ENCODE peak calls at places on chromosomes 6 and 20, in seven cellular contexts. One of them, this sample, is unnamed.

GRCh38 chr6:37122861-37123260 is 47.1 kb upstream of the PIM1 start:
- DNase-seq in heart left ventricle: no peak
- DNase-seq in endodermal cell: no peak
- DNase-seq in GM12865: no peak
- DNase-seq in BJ: no peak
- DNase-seq in activated CD8-positive, alpha-beta T cell treated with anti-CD3 and anti-CD28 coated beads for 36 hours: no peak
- DNase-seq in neural crest cell: no peak
- DNase-seq in this sample: no peak

GRCh38 chr6:112268011-112268410 is 13.6 kb upstream of the LAMA4 start:
- DNase-seq in heart left ventricle: no peak
- DNase-seq in endodermal cell: no peak
- DNase-seq in GM12865: no peak
- DNase-seq in BJ: no peak
- DNase-seq in activated CD8-positive, alpha-beta T cell treated with anti-CD3 and anti-CD28 coated beads for 36 hours: no peak
- DNase-seq in neural crest cell: no peak
- DNase-seq in this sample: no peak

GRCh38 chr6:43790031-43790430 is 20.0 kb downstream of the VEGFA start:
- DNase-seq in heart left ventricle: no peak
- DNase-seq in endodermal cell: no peak
- DNase-seq in GM12865: no peak
- DNase-seq in BJ: no peak
- DNase-seq in activated CD8-positive, alpha-beta T cell treated with anti-CD3 and anti-CD28 coated beads for 36 hours: no peak
- DNase-seq in neural crest cell: no peak
- DNase-seq in this sample: no peak

GRCh38 chr6:2448826-2449571 is 203.6 kb upstream of the GMDS start:
- DNase-seq in heart left ventricle: no peak
- DNase-seq in endodermal cell: peak
- DNase-seq in GM12865: peak
- DNase-seq in BJ: no peak
- DNase-seq in activated CD8-positive, alpha-beta T cell treated with anti-CD3 and anti-CD28 coated beads for 36 hours: peak
- DNase-seq in neural crest cell: peak
- DNase-seq in this sample: peak

GRCh38 chr6:43310137-43310536 is 1.5 kb upstream of the CRIP3 start:
- DNase-seq in heart left ventricle: no peak
- DNase-seq in endodermal cell: no peak
- DNase-seq in GM12865: no peak
- DNase-seq in BJ: no peak
- DNase-seq in activated CD8-positive, alpha-beta T cell treated with anti-CD3 and anti-CD28 coated beads for 36 hours: no peak
- DNase-seq in neural crest cell: no peak
- DNase-seq in this sample: no peak

GRCh38 chr20:13423472-13424173 is 202.5 kb downstream of the ISM1 start:
- DNase-seq in heart left ventricle: no peak
- DNase-seq in endodermal cell: no peak
- DNase-seq in GM12865: no peak
- DNase-seq in BJ: no peak
- DNase-seq in activated CD8-positive, alpha-beta T cell treated with anti-CD3 and anti-CD28 coated beads for 36 hours: no peak
- DNase-seq in neural crest cell: no peak
- DNase-seq in this sample: no peak

GRCh38 chr6:133833905-133834304 is 55.0 kb upstream of the TCF21 start:
- DNase-seq in heart left ventricle: no peak
- DNase-seq in endodermal cell: no peak
- DNase-seq in GM12865: no peak
- DNase-seq in BJ: no peak
- DNase-seq in activated CD8-positive, alpha-beta T cell treated with anti-CD3 and anti-CD28 coated beads for 36 hours: no peak
- DNase-seq in neural crest cell: no peak
- DNase-seq in this sample: no peak

GRCh38 chr6:83958250-83958685 is 75.3 kb upstream of the MRAP2 start:
- DNase-seq in heart left ventricle: no peak
- DNase-seq in endodermal cell: no peak
- DNase-seq in GM12865: no peak
- DNase-seq in BJ: peak
- DNase-seq in activated CD8-positive, alpha-beta T cell treated with anti-CD3 and anti-CD28 coated beads for 36 hours: no peak
- DNase-seq in neural crest cell: no peak
- DNase-seq in this sample: no peak

GRCh38 chr20:47686545-47686944 is 98.7 kb downstream of the SULF2 start:
- DNase-seq in heart left ventricle: no peak
- DNase-seq in endodermal cell: no peak
- DNase-seq in GM12865: no peak
- DNase-seq in BJ: no peak
- DNase-seq in activated CD8-positive, alpha-beta T cell treated with anti-CD3 and anti-CD28 coated beads for 36 hours: no peak
- DNase-seq in neural crest cell: no peak
- DNase-seq in this sample: no peak

GRCh38 chr20:41616228-41616627 is 1.9 kb downstream of the CHD6 start:
- DNase-seq in heart left ventricle: no peak
- DNase-seq in endodermal cell: no peak
- DNase-seq in GM12865: no peak
- DNase-seq in BJ: no peak
- DNase-seq in activated CD8-positive, alpha-beta T cell treated with anti-CD3 and anti-CD28 coated beads for 36 hours: no peak
- DNase-seq in neural crest cell: no peak
- DNase-seq in this sample: no peak

GRCh38 chr6:24996145-24996836 is 60.5 kb upstream of the RIPOR2 start:
- DNase-seq in heart left ventricle: no peak
- DNase-seq in endodermal cell: no peak
- DNase-seq in GM12865: no peak
- DNase-seq in BJ: no peak
- DNase-seq in activated CD8-positive, alpha-beta T cell treated with anti-CD3 and anti-CD28 coated beads for 36 hours: no peak
- DNase-seq in neural crest cell: no peak
- DNase-seq in this sample: no peak

GRCh38 chr6:130296854-130297253 is 69.0 kb upstream of the TMEM200A start:
- DNase-seq in heart left ventricle: no peak
- DNase-seq in endodermal cell: peak
- DNase-seq in GM12865: peak
- DNase-seq in BJ: no peak
- DNase-seq in activated CD8-positive, alpha-beta T cell treated with anti-CD3 and anti-CD28 coated beads for 36 hours: no peak
- DNase-seq in neural crest cell: no peak
- DNase-seq in this sample: no peak
- TF ChIP-seq CTCF in heart left ventricle: no peak
- TF ChIP-seq CTCF in endodermal cell: peak
- TF ChIP-seq CTCF in GM12865: no peak
- TF ChIP-seq CTCF in BJ: no peak
- TF ChIP-seq CTCF in activated CD8-positive, alpha-beta T cell treated with anti-CD3 and anti-CD28 coated beads for 36 hours: no peak
- TF ChIP-seq CTCF in neural crest cell: no peak
- TF ChIP-seq CTCF in this sample: no peak

GRCh38 chr20:29452186-29452585 is 1805.3 kb upstream of the DEFB115 start:
- DNase-seq in heart left ventricle: no peak
- DNase-seq in endodermal cell: no peak
- DNase-seq in GM12865: no peak
- DNase-seq in BJ: no peak
- DNase-seq in activated CD8-positive, alpha-beta T cell treated with anti-CD3 and anti-CD28 coated beads for 36 hours: no peak
- DNase-seq in neural crest cell: no peak
- DNase-seq in this sample: no peak

GRCh38 chr20:29443819-29444218 is 1813.6 kb upstream of the DEFB115 start:
- DNase-seq in heart left ventricle: no peak
- DNase-seq in endodermal cell: no peak
- DNase-seq in GM12865: peak
- DNase-seq in BJ: no peak
- DNase-seq in activated CD8-positive, alpha-beta T cell treated with anti-CD3 and anti-CD28 coated beads for 36 hours: peak
- DNase-seq in neural crest cell: no peak
- DNase-seq in this sample: peak

GRCh38 chr20:29448806-29449470 is 1808.5 kb upstream of the DEFB115 start:
- DNase-seq in heart left ventricle: no peak
- DNase-seq in endodermal cell: no peak
- DNase-seq in GM12865: no peak
- DNase-seq in BJ: no peak
- DNase-seq in activated CD8-positive, alpha-beta T cell treated with anti-CD3 and anti-CD28 coated beads for 36 hours: no peak
- DNase-seq in neural crest cell: no peak
- DNase-seq in this sample: no peak
- TF ChIP-seq CTCF in heart left ventricle: no peak
- TF ChIP-seq CTCF in endodermal cell: no peak
- TF ChIP-seq CTCF in GM12865: no peak
- TF ChIP-seq CTCF in BJ: no peak
- TF ChIP-seq CTCF in activated CD8-positive, alpha-beta T cell treated with anti-CD3 and anti-CD28 coated beads for 36 hours: no peak
- TF ChIP-seq CTCF in neural crest cell: no peak
- TF ChIP-seq CTCF in this sample: no peak

DNA sequence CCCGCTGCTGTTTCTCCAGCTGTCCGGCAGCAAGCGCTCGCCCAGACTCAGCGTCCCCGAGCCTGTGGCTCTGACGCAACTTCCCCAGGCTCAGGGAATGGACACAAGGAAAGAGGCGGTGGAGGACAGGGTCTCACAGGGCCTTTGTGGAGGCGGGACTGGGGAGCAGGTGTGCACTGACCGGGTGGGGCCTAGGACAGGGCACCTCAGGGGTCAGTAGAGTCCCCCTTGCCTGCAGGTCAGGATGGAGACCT is 20.0 kb downstream of the LAMA5 start:
- DNase-seq in heart left ventricle: no peak
- DNase-seq in endodermal cell: no peak
- DNase-seq in GM12865: no peak
- DNase-seq in BJ: no peak
- DNase-seq in activated CD8-positive, alpha-beta T cell treated with anti-CD3 and anti-CD28 coated beads for 36 hours: no peak
- DNase-seq in neural crest cell: no peak
- DNase-seq in this sample: no peak
- TF ChIP-seq CTCF in heart left ventricle: no peak
- TF ChIP-seq CTCF in endodermal cell: no peak
- TF ChIP-seq CTCF in GM12865: no peak
- TF ChIP-seq CTCF in BJ: no peak
- TF ChIP-seq CTCF in activated CD8-positive, alpha-beta T cell treated with anti-CD3 and anti-CD28 coated beads for 36 hours: no peak
- TF ChIP-seq CTCF in neural crest cell: no peak
- TF ChIP-seq CTCF in this sample: no peak

DNA sequence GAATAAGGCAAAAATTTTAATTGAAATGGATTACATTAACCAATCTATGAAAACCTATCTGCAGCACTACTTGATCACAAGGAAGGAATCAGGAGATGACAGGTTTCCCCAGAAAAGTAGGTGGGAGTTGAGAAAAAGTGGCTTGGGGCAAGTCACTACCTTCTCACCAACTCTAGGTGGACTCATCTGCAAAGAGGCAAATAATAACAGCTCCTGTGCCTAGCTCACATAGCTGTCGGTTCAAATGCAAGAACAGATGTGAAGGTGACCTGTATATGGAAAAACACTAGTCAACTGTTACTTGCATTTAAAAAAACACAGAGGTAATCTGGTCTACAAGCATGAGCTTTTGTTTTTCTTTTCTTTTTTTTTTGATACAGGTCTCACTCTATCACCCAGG is 67.2 kb downstream of the POPDC3 start:
- DNase-seq in heart left ventricle: no peak
- DNase-seq in endodermal cell: no peak
- DNase-seq in GM12865: peak
- DNase-seq in BJ: no peak
- DNase-seq in activated CD8-positive, alpha-beta T cell treated with anti-CD3 and anti-CD28 coated beads for 36 hours: no peak
- DNase-seq in neural crest cell: no peak
- DNase-seq in this sample: no peak
- TF ChIP-seq CTCF in heart left ventricle: no peak
- TF ChIP-seq CTCF in endodermal cell: peak
- TF ChIP-seq CTCF in GM12865: peak
- TF ChIP-seq CTCF in BJ: no peak
- TF ChIP-seq CTCF in activated CD8-positive, alpha-beta T cell treated with anti-CD3 and anti-CD28 coated beads for 36 hours: no peak
- TF ChIP-seq CTCF in neural crest cell: peak
- TF ChIP-seq CTCF in this sample: no peak

GRCh38 chr6:86192123-86192522 is 549.4 kb upstream of the SYNCRIP start:
- DNase-seq in heart left ventricle: no peak
- DNase-seq in endodermal cell: peak
- DNase-seq in GM12865: peak
- DNase-seq in BJ: no peak
- DNase-seq in activated CD8-positive, alpha-beta T cell treated with anti-CD3 and anti-CD28 coated beads for 36 hours: peak
- DNase-seq in neural crest cell: no peak
- DNase-seq in this sample: peak

GRCh38 chr6:86193821-86194220 is 551.1 kb upstream of the SYNCRIP start:
- DNase-seq in heart left ventricle: no peak
- DNase-seq in endodermal cell: no peak
- DNase-seq in GM12865: no peak
- DNase-seq in BJ: no peak
- DNase-seq in activated CD8-positive, alpha-beta T cell treated with anti-CD3 and anti-CD28 coated beads for 36 hours: no peak
- DNase-seq in neural crest cell: no peak
- DNase-seq in this sample: no peak
- TF ChIP-seq CTCF in heart left ventricle: no peak
- TF ChIP-seq CTCF in endodermal cell: no peak
- TF ChIP-seq CTCF in GM12865: no peak
- TF ChIP-seq CTCF in BJ: no peak
- TF ChIP-seq CTCF in activated CD8-positive, alpha-beta T cell treated with anti-CD3 and anti-CD28 coated beads for 36 hours: no peak
- TF ChIP-seq CTCF in neural crest cell: no peak
- TF ChIP-seq CTCF in this sample: no peak

GRCh38 chr6:6883011-6883410 is 224.8 kb upstream of the RREB1 start:
- DNase-seq in heart left ventricle: no peak
- DNase-seq in endodermal cell: no peak
- DNase-seq in GM12865: no peak
- DNase-seq in BJ: no peak
- DNase-seq in activated CD8-positive, alpha-beta T cell treated with anti-CD3 and anti-CD28 coated beads for 36 hours: no peak
- DNase-seq in neural crest cell: no peak
- DNase-seq in this sample: no peak

GRCh38 chr6:6882593-6882992 is 225.2 kb upstream of the RREB1 start:
- DNase-seq in heart left ventricle: no peak
- DNase-seq in endodermal cell: no peak
- DNase-seq in GM12865: no peak
- DNase-seq in BJ: no peak
- DNase-seq in activated CD8-positive, alpha-beta T cell treated with anti-CD3 and anti-CD28 coated beads for 36 hours: no peak
- DNase-seq in neural crest cell: no peak
- DNase-seq in this sample: no peak

GRCh38 chr6:6881438-6882267 is 226.1 kb upstream of the RREB1 start:
- DNase-seq in heart left ventricle: no peak
- DNase-seq in endodermal cell: peak
- DNase-seq in GM12865: no peak
- DNase-seq in BJ: no peak
- DNase-seq in activated CD8-positive, alpha-beta T cell treated with anti-CD3 and anti-CD28 coated beads for 36 hours: no peak
- DNase-seq in neural crest cell: no peak
- DNase-seq in this sample: no peak

GRCh38 chr6:6878921-6879585 is 228.7 kb upstream of the RREB1 start:
- DNase-seq in heart left ventricle: no peak
- DNase-seq in endodermal cell: no peak
- DNase-seq in GM12865: no peak
- DNase-seq in BJ: no peak
- DNase-seq in activated CD8-positive, alpha-beta T cell treated with anti-CD3 and anti-CD28 coated beads for 36 hours: no peak
- DNase-seq in neural crest cell: no peak
- DNase-seq in this sample: no peak

DNA sequence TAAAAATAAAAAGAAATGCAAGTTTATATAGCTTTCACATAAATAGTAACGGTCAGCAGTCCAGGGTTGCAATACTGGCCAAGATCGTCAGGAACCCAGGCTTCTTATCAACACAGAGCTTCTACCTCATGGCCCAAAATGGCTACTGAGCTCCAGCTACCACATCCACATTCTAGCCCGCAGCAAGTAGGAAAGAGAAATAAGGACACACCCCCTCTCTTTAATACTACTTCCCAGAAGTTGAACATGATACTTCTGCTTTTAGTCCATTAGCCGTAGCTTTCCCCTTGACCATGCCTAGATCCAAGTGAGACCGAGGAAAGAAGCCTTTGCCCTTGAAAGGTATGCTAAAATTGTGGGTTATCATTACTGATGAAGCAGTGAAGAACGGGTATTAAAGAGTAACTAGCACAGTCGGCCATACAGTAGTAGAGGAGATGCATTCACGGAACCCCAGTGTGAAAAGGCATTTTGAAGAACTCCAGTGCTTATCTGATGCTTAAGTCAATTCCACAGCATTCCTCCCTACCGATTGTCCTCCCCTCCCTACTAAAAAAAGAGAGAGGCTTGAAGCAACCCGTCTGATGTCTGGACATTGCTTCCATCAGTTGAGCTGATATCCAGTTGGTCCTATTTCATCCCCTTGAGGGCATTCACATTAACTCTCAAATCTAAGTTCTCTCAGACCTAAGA is 226.9 kb upstream of the RREB1 start:
- DNase-seq in heart left ventricle: no peak
- DNase-seq in endodermal cell: peak
- DNase-seq in GM12865: no peak
- DNase-seq in BJ: no peak
- DNase-seq in activated CD8-positive, alpha-beta T cell treated with anti-CD3 and anti-CD28 coated beads for 36 hours: no peak
- DNase-seq in neural crest cell: no peak
- DNase-seq in this sample: no peak
- TF ChIP-seq CTCF in heart left ventricle: no peak
- TF ChIP-seq CTCF in endodermal cell: no peak
- TF ChIP-seq CTCF in GM12865: no peak
- TF ChIP-seq CTCF in BJ: no peak
- TF ChIP-seq CTCF in activated CD8-positive, alpha-beta T cell treated with anti-CD3 and anti-CD28 coated beads for 36 hours: no peak
- TF ChIP-seq CTCF in neural crest cell: no peak
- TF ChIP-seq CTCF in this sample: no peak